ENCODE peak calls at places on chromosome 18, in four cellular contexts. G is effector memory CD8-positive, alpha-beta T cell; Z is RWPE2; N is stimulated activated effector memory CD8-positive, alpha-beta T cell treated with anti-CD3 and anti-CD28 coated beads, Interleukin-12 subunit alpha, Interleukin-12 subunit beta, amount 100 ng/mL, for 72 hours. E is an unnamed sample.

GRCh38 chr18:28193177-28193778 is 16.3 kb upstream of the CDH2 start:
- ATAC-seq in G (no peak), Z (no peak), N (no peak), E (no peak)

GRCh38 chr18:59263566-59264135 is 9.6 kb downstream of the RAX start:
- ATAC-seq in G (no peak), Z (peak; percentile 29), N (no peak), E (peak; percentile 95)

GRCh38 chr18:62200121-62200914 is 13.3 kb downstream of the RELCH start:
- ATAC-seq in G (peak; percentile 46), Z (no peak), N (no peak), E (no peak)

GRCh38 chr18:31042068-31042390 is 513 bp downstream of the DSC3 start:
- ATAC-seq in G (no peak), Z (peak; percentile 33), N (no peak), E (peak; percentile 5)

GRCh38 chr18:10826400-10826799 is 300.6 kb downstream of the NAPG start:
- ATAC-seq in G (no peak), Z (no peak), N (no peak), E (no peak)

GRCh38 chr18:7557891-7558454 is 9.1 kb upstream of the PTPRM start:
- ATAC-seq in G (no peak), Z (no peak), N (no peak), E (no peak)

GRCh38 chr18:79523738-79524180 is 128.0 kb downstream of the NFATC1 start:
- ATAC-seq in G (peak; percentile 73), Z (no peak), N (peak; percentile 72), E (peak; percentile 26)

GRCh38 chr18:61917870-61918269 is 25.1 kb upstream of the RNF152 start:
- ATAC-seq in G (no peak), Z (no peak), N (no peak), E (no peak)

GRCh38 chr18:36440614-36441013 is 143.1 kb downstream of the FHOD3 start:
- ATAC-seq in G (no peak), Z (peak; percentile 24), N (no peak), E (no peak)

GRCh38 chr18:47873625-47874024 is 56.8 kb downstream of the SMAD2 start:
- ATAC-seq in G (no peak), Z (no peak), N (no peak), E (no peak)

GRCh38 chr18:30999887-31000628 is 42.5 kb downstream of the DSC3 start:
- ATAC-seq in G (no peak), Z (no peak), N (no peak), E (peak; percentile 81)

GRCh38 chr18:6561029-6561861 is 146.5 kb upstream of the L3MBTL4 start:
- ATAC-seq in G (no peak), Z (peak; percentile 19), N (no peak), E (peak; percentile 77)

GRCh38 chr18:35616664-35617423 is 35.3 kb downstream of the GALNT1 start:
- ATAC-seq in G (peak; percentile 97), Z (peak; percentile 96), N (peak; percentile 100), E (peak; percentile 95)

GRCh38 chr18:52636536-52636935 is 296.5 kb downstream of the DCC start:
- ATAC-seq in G (no peak), Z (no peak), N (no peak), E (no peak)

GRCh38 chr18:48781041-48781989 is 169.4 kb downstream of the SMAD7 start:
- ATAC-seq in G (no peak), Z (no peak), N (no peak), E (peak; percentile 19)

GRCh38 chr18:2147866-2148265 is 423.4 kb downstream of the METTL4 start:
- ATAC-seq in G (no peak), Z (peak; percentile 87), N (peak; percentile 16), E (peak; percentile 97)

E was measured in esophagus mucosa.